ENCODE peak calls at places on chromosomes 5 and 9, in nine cellular contexts. K, E, G, U, T, X, Q, J and F are unnamed samples.

GRCh38 chr5:142747034-142747433 is 23.1 kb upstream of the ARHGAP26 start:
- DNase-seq in J (no peak), Q (no peak), K (no peak), U (no peak), T (no peak), G (no peak), E (no peak), X (no peak), F (no peak)

GRCh38 chr9:17481565-17481964 is 97.3 kb upstream of the SH3GL2 start:
- DNase-seq in E (no peak), K (peak), J (no peak), X (peak), U (no peak), Q (no peak), T (no peak), G (no peak), F (no peak)

GRCh38 chr9:96654450-96655197 is 493 bp downstream of the PRXL2C start:
- DNase-seq in U (peak), E (peak), K (peak), J (peak), X (peak), Q (peak), G (peak), T (peak), F (peak)

GRCh38 chr9:16105576-16105975 is 552.7 kb downstream of the CCDC171 start:
- DNase-seq in T (no peak), K (no peak), J (no peak), Q (no peak), E (no peak), X (no peak), G (no peak), U (no peak), F (no peak)

GRCh38 chr5:63401434-63402046 is 560.7 kb downstream of the HTR1A start:
- DNase-seq in Q (peak), X (peak), E (peak), U (peak), J (peak), G (peak), T (peak), K (peak), F (no peak)

GRCh38 chr9:88523056-88523455 is 11.9 kb upstream of the NXNL2 start:
- DNase-seq in X (no peak), T (no peak), E (no peak), G (no peak), K (no peak), Q (no peak), U (no peak), J (peak), F (no peak)

GRCh38 chr9:131167146-131167692 is 41.8 kb downstream of the NUP214 start:
- DNase-seq in K (no peak), U (no peak), X (no peak), Q (no peak), G (no peak), T (no peak), J (no peak), E (no peak), F (no peak)

GRCh38 chr5:149485655-149486615 is 65.3 kb downstream of the CSNK1A1 start:
- DNase-seq in G (no peak), U (no peak), Q (peak), J (peak), K (peak), E (peak), X (no peak), T (peak), F (no peak)

GRCh38 chr9:22119537-22120167 is 110.5 kb upstream of the CDKN2B start:
- DNase-seq in T (no peak), X (no peak), E (no peak), J (no peak), Q (no peak), K (no peak), G (no peak), U (peak), F (no peak)

GRCh38 chr9:114000063-114000454 is 78.0 kb downstream of the AMBP start:
- DNase-seq in G (no peak), T (peak), U (no peak), J (no peak), E (no peak), K (no peak), Q (no peak), X (peak), F (no peak)

GRCh38 chr9:91536211-91536691 is 112.6 kb upstream of the NFIL3 start:
- DNase-seq in Q (no peak), T (no peak), U (no peak), E (no peak), X (no peak), G (no peak), J (no peak), K (no peak), F (no peak)

GRCh38 chr9:124348831-124349230 is 66.4 kb downstream of the PSMB7 start:
- DNase-seq in K (peak), Q (no peak), T (no peak), G (no peak), J (peak), E (no peak), X (no peak), U (no peak), F (no peak)

DNA sequence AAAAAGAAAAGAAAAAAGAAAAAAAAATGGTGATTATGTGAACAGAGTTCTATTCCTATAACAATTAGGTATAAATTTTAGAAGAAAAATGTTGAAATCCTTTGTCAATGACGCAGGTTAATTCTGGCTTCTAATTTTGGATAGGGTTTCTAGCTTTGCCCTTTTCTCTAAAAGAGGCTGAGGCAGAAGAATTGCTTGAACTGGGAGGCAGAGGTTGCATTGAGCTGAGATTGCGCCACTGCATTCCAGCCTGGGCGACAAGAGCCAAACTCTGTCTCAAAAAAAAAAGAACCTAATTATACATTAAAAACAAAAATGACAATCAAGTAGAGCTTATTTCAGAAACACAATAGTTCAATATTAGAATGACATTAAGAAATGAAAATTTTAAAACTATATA is 2.9 kb downstream of the STXBP1 start:
- DNase-seq in T (no peak), K (no peak), X (no peak), Q (no peak), U (no peak), G (no peak), E (no peak), J (no peak), F (no peak)
- H3K27ac ChIP-seq in T (peak), K (no peak), X (no peak), Q (no peak), U (no peak), G (no peak), E (no peak), J (no peak), F (no peak)

GRCh38 chr9:13437898-13438297 is 158.4 kb upstream of the MPDZ start:
- DNase-seq in J (no peak), E (no peak), Q (no peak), T (no peak), U (no peak), G (no peak), X (no peak), K (no peak), F (no peak)
- H3K27ac ChIP-seq in J (no peak), E (no peak), Q (no peak), T (no peak), U (no peak), G (no peak), X (no peak), K (no peak), F (no peak)

DNA sequence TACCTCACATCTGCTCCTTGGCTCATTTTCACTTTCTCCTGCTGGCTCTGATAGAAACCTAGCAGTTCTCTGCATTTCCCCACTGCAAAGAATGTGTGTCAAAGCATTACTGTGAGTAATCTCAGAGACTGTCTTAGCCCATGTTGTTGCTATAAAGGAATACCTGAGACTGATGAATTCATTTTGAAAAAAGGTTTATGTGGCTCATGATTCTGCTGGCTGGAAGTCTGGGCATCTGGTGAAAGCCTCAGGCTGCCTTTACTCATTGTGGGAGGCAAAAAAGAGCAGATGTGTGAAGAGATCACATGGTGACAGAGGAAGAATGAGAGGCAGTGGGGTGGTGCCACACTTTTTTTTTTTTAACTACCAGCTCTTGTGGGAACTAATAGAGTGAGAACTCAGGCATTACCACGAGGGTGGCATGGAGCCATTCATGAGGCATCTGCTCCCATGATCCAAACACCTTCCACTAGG is 191.6 kb upstream of the CTNND2 start:
- DNase-seq in Q (no peak), J (no peak), U (no peak), G (no peak), T (no peak), E (no peak), X (no peak), K (no peak), F (no peak)
- H3K27ac ChIP-seq in Q (no peak), J (no peak), U (no peak), G (no peak), T (no peak), E (no peak), X (no peak), K (no peak), F (no peak)

GRCh38 chr9:70058569-70059161 is 15.0 kb downstream of the MAMDC2 start:
- DNase-seq in T (no peak), J (no peak), E (no peak), U (no peak), K (no peak), X (no peak), Q (no peak), G (no peak), F (no peak)
- H3K27ac ChIP-seq in T (peak), J (no peak), E (no peak), U (no peak), K (no peak), X (no peak), Q (no peak), G (peak), F (no peak)

GRCh38 chr5:17118631-17119030 is 98.8 kb upstream of the BASP1 start:
- DNase-seq in G (no peak), J (peak), U (no peak), X (no peak), K (peak), E (no peak), T (peak), Q (no peak), F (no peak)
- H3K27ac ChIP-seq in G (no peak), J (peak), U (no peak), X (no peak), K (no peak), E (peak), T (peak), Q (peak), F (no peak)